ENCODE peak calls at places on chromosomes 5 and 9, in seven cellular contexts. I is psoas muscle, P is Peyer's patch, L is gastrocnemius medialis, V is mesenchymal stem cell, W is dorsolateral prefrontal cortex, S is SJCRH30. Q is an unnamed sample.

GRCh38 chr5:3456121-3456681 is 139.4 kb upstream of the IRX1 start:
- DNase-seq in V (no peak), W (no peak), P (no peak), S (no peak), I (no peak), L (no peak), Q (no peak)

GRCh38 chr5:74130141-74130897 is 504.3 kb downstream of the ARHGEF28 start:
- DNase-seq in S (no peak), W (no peak), I (no peak), P (no peak), L (no peak), V (no peak), Q (no peak)

GRCh38 chr5:107487056-107487461 is 183.7 kb downstream of the EFNA5 start:
- DNase-seq in W (no peak), L (peak; percentile 21), V (peak; percentile 42), I (peak; percentile 19), P (no peak), S (no peak), Q (no peak)

GRCh38 chr9:18490591-18491370 is 16.8 kb downstream of the ADAMTSL1 start:
- DNase-seq in S (peak; percentile 50), V (peak; percentile 89), L (peak; percentile 18), W (no peak), I (peak; percentile 40), P (no peak), Q (peak; percentile 70)

GRCh38 chr5:142408536-142409252 is 83.9 kb upstream of the SPRY4 start:
- DNase-seq in P (no peak), S (no peak), I (no peak), V (no peak), W (no peak), L (no peak), Q (no peak)

GRCh38 chr5:67617051-67617450 is 420.5 kb upstream of the CD180 start:
- DNase-seq in W (no peak), L (no peak), S (no peak), V (no peak), P (no peak), I (no peak), Q (no peak)

GRCh38 chr5:64869419-64869818 is 100.7 kb downstream of the CWC27 start:
- DNase-seq in P (no peak), S (no peak), L (no peak), I (no peak), V (peak; percentile 76), W (no peak), Q (no peak)

GRCh38 chr5:108380531-108381021 is 1.3 kb downstream of the FBXL17 start:
- DNase-seq in W (peak; percentile 22), I (peak; percentile 50), P (peak; percentile 65), V (peak; percentile 69), L (peak; percentile 29), S (peak; percentile 91), Q (peak; percentile 23)

GRCh38 chr5:167561796-167562195 is 729.6 kb upstream of the WWC1 start:
- DNase-seq in W (no peak), V (no peak), I (no peak), L (no peak), S (no peak), P (no peak), Q (no peak)

GRCh38 chr5:33614039-33614438 is 173.3 kb downstream of the TARS1 start:
- DNase-seq in S (no peak), L (no peak), V (no peak), W (no peak), P (no peak), I (no peak), Q (no peak)

GRCh38 chr9:27329292-27329691 is 32.3 kb upstream of the EQTN start:
- DNase-seq in W (no peak), V (no peak), L (no peak), S (no peak), I (no peak), P (no peak), Q (no peak)

GRCh38 chr5:65395526-65396155 is 86.1 kb downstream of the ADAMTS6 start:
- DNase-seq in I (no peak), P (no peak), S (no peak), L (no peak), W (no peak), V (peak; percentile 7), Q (no peak)

GRCh38 chr9:89313842-89314241 is 2.8 kb downstream of the CKS2 start:
- DNase-seq in V (peak; percentile 42), S (no peak), L (no peak), P (no peak), W (no peak), I (no peak), Q (no peak)

GRCh38 chr5:135372654-135373381 is 26.2 kb downstream of the MACROH2A1 start:
- DNase-seq in P (no peak), V (no peak), W (no peak), S (no peak), L (no peak), I (no peak), Q (no peak)

GRCh38 chr5:107668933-107669542 is 1.7 kb downstream of the EFNA5 start:
- DNase-seq in S (peak; percentile 50), W (no peak), I (peak; percentile 12), L (no peak), V (peak; percentile 36), P (no peak), Q (peak; percentile 64)

GRCh38 chr5:153584561-153585359 is 94.3 kb downstream of the GRIA1 start:
- DNase-seq in W (no peak), S (no peak), P (no peak), I (no peak), V (no peak), L (no peak), Q (no peak)

GRCh38 chr5:172764861-172765765 is 5.9 kb downstream of the DUSP1 start:
- DNase-seq in L (peak; percentile 95), V (peak; percentile 100), S (peak; percentile 94), W (peak; percentile 69), I (peak; percentile 86), P (peak; percentile 99), Q (peak; percentile 98)

GRCh38 chr5:160242140-160242539 is 12.8 kb downstream of the FABP6 start:
- DNase-seq in L (no peak), V (no peak), S (no peak), I (no peak), P (no peak), W (no peak), Q (no peak)

GRCh38 chr5:96903300-96903699 is 27.0 kb downstream of the ERAP2 start:
- DNase-seq in S (no peak), W (no peak), V (no peak), P (no peak), L (no peak), I (no peak), Q (no peak)

GRCh38 chr5:9365501-9365900 is 180.4 kb downstream of the SEMA5A start:
- DNase-seq in P (no peak), L (no peak), W (no peak), I (no peak), V (no peak), S (no peak), Q (no peak)

GRCh38 chr9:100408541-100409175 is 18.3 kb upstream of the MSANTD3 start:
- DNase-seq in V (no peak), I (no peak), P (no peak), W (no peak), L (no peak), S (peak; percentile 21), Q (no peak)

GRCh38 chr9:132575811-132576210 is 6.6 kb upstream of the BARHL1 start:
- DNase-seq in V (no peak), L (no peak), S (no peak), W (no peak), I (no peak), P (no peak), Q (no peak)

GRCh38 chr9:129131300-129132145 is 20.3 kb downstream of the PTPA start:
- DNase-seq in S (peak; percentile 68), I (peak; percentile 77), L (peak; percentile 65), V (peak; percentile 68), P (peak; percentile 76), W (peak; percentile 67), Q (peak; percentile 77)

DNA sequence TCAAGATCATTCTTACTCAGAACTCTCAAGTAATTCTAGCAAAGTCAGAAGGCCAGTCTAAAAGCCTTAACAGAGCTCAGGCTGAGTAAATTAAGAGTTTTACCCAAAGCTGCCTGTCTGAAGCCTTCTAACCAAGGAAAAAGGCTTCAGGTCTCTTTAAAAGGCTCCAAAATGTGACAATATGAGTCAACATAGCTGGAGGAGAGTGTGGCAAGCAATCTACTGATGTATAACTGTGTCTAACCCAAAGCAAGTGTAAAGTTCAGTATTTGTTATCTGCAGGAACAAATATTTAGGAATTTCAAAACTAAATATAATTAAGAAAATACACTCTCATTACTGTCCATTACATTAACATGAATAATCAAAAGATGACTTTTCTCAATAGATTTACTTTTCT is 11.0 kb downstream of the ZBTB5 start:
- DNase-seq in V (no peak), I (no peak), P (no peak), W (no peak), L (no peak), S (no peak), Q (no peak)
- H3K4me3 ChIP-seq in V (no peak overlapping the region), I (no peak overlapping the region), P (no peak overlapping the region), W (no peak overlapping the region), L (no peak overlapping the region), S (no peak overlapping the region), Q (no peak overlapping the region)

GRCh38 chr5:88676637-88677481 is 206.1 kb downstream of the MEF2C start:
- DNase-seq in L (no peak), S (no peak), V (no peak), I (no peak), P (no peak), W (no peak), Q (no peak)

GRCh38 chr5:88675159-88675757 is 207.7 kb downstream of the MEF2C start:
- DNase-seq in V (no peak), W (no peak), L (no peak), I (no peak), S (no peak), P (no peak), Q (no peak)

GRCh38 chr5:88672644-88673493 is 210.1 kb downstream of the MEF2C start:
- DNase-seq in P (no peak), S (peak; percentile 80), L (no peak), W (peak; percentile 55), I (no peak), V (no peak), Q (no peak)

GRCh38 chr5:88675758-88676636 is 207.0 kb downstream of the MEF2C start:
- DNase-seq in V (peak; percentile 56), P (no peak), L (no peak), S (peak; percentile 91), W (peak; percentile 65), I (no peak), Q (no peak)

GRCh38 chr5:88674262-88675158 is 208.5 kb downstream of the MEF2C start:
- DNase-seq in S (peak; percentile 90), L (no peak), I (no peak), P (no peak), W (peak; percentile 78), V (no peak), Q (no peak)
- H3K27ac ChIP-seq in S (peak overlapping the region; percentile 97), L (no peak overlapping the region), I (no peak overlapping the region), P (no peak overlapping the region), W (peak overlapping the region; percentile 98), V (no peak overlapping the region), Q (no peak overlapping the region)

GRCh38 chr9:90680534-90680933 is 37.9 kb upstream of the DIRAS2 start:
- DNase-seq in I (no peak), V (no peak), S (no peak), W (no peak), L (no peak), P (no peak), Q (no peak)
- H3K4me3 ChIP-seq in I (no peak overlapping the region), V (no peak overlapping the region), S (no peak overlapping the region), W (no peak overlapping the region), L (no peak overlapping the region), P (no peak overlapping the region), Q (no peak overlapping the region)

DNA sequence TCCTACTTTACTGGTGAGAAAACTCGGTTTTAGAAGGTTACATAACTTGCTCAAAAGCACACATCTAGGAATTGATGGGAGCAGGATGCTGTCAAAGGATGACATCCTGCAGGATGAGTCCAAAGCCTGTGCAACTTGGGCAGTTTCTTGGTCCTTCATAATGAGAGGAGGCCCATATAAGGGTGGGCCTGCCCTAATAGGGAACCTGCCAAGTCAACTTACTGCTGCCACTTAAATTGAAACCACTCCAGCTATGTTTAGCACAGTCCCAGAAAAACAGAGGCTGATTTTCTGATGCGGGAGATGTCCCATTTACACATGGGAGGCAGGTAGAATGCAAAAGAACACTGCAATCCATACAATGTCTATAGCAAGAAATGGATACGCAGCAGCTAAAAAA is 61.8 kb downstream of the FBXO38 start:
- DNase-seq in W (no peak), S (no peak), P (no peak), L (no peak), I (no peak), V (no peak), Q (no peak)
- H3K27ac ChIP-seq in W (no peak overlapping the region), S (no peak overlapping the region), P (no peak overlapping the region), L (no peak overlapping the region), I (no peak overlapping the region), V (no peak overlapping the region), Q (no peak overlapping the region)

Q was measured in tibial artery.